ENCODE peak calls at places on chromosomes 7 and 10, in seven cellular contexts. R is upper lobe of left lung, W is astrocyte of the spinal cord, L is IMR-90, C is HL-60, E is ovary, D is AG04450. O is an unnamed sample.

GRCh38 chr7:134809611-134810010 is 30.2 kb downstream of the CALD1 start:
- DNase-seq in R (no peak), W (no peak), L (no peak), C (no peak), E (no peak), D (no peak), O (no peak)

GRCh38 chr10:1854271-1854670 is 116.9 kb upstream of the ADARB2 start:
- DNase-seq in R (no peak), W (no peak), L (no peak), C (no peak), E (no peak), D (no peak), O (no peak)

GRCh38 chr7:73851410-73852338 is 9.3 kb upstream of the TMEM270 start:
- DNase-seq in R (no peak), W (peak), L (peak), C (no peak), E (no peak), D (peak), O (peak)

GRCh38 chr7:135925205-135925604 is 52.0 kb downstream of the MTPN start:
- DNase-seq in R (no peak), W (no peak), L (peak), C (no peak), E (no peak), D (no peak), O (no peak)

GRCh38 chr10:133474833-133475734 is 21.3 kb downstream of the SCART1 start:
- DNase-seq in R (peak), W (no peak), L (no peak), C (no peak), E (no peak), D (no peak), O (no peak)

GRCh38 chr7:26399309-26399610 is 107.6 kb downstream of the SNX10 start:
- DNase-seq in R (no peak), W (peak), L (peak), C (no peak), E (peak), D (no peak), O (no peak)

GRCh38 chr7:130943336-130943901 is 209.4 kb upstream of the KLF14 start:
- DNase-seq in R (no peak), W (peak), L (peak), C (no peak), E (no peak), D (peak), O (peak)

GRCh38 chr7:106018566-106019338 is 55.7 kb downstream of the CDHR3 start:
- DNase-seq in R (no peak), W (peak), L (peak), C (no peak), E (no peak), D (no peak), O (no peak)

GRCh38 chr7:28778781-28779180 is 179.3 kb downstream of the TRIL start:
- DNase-seq in R (no peak), W (no peak), L (peak), C (no peak), E (no peak), D (no peak), O (no peak)

GRCh38 chr10:13708256-13708990 is 121.7 kb downstream of the PRPF18 start:
- DNase-seq in R (no peak), W (peak), L (no peak), C (no peak), E (no peak), D (no peak), O (no peak)

GRCh38 chr7:5635461-5636445 is 145.7 kb downstream of the RNF216 start:
- DNase-seq in R (no peak), W (no peak), L (no peak), C (no peak), E (no peak), D (no peak), O (no peak)

GRCh38 chr10:78756604-78757442 is 311.9 kb upstream of the ZMIZ1 start:
- DNase-seq in R (no peak), W (peak), L (peak), C (peak), E (peak), D (peak), O (peak)

GRCh38 chr7:66033471-66034385 is 41.9 kb upstream of the ASL start:
- DNase-seq in R (no peak), W (no peak), L (peak), C (no peak), E (no peak), D (no peak), O (no peak)

GRCh38 chr10:124532106-124532641 is 70.6 kb downstream of the LHPP start:
- DNase-seq in R (no peak), W (no peak), L (no peak), C (no peak), E (no peak), D (no peak), O (no peak)

GRCh38 chr7:55245271-55245723 is 119.8 kb upstream of the LANCL2 start:
- DNase-seq in R (no peak), W (peak), L (peak), C (no peak), E (no peak), D (no peak), O (peak)

GRCh38 chr7:106524690-106525059 is 136.3 kb downstream of the CCDC71L start:
- DNase-seq in R (no peak), W (no peak), L (no peak), C (no peak), E (no peak), D (no peak), O (no peak)

GRCh38 chr10:373516-374309 is 238.5 kb downstream of the ZMYND11 start:
- DNase-seq in R (no peak), W (peak), L (peak), C (no peak), E (no peak), D (peak), O (peak)

GRCh38 chr7:44108768-44109750 is 4.9 kb downstream of the AEBP1 start:
- DNase-seq in R (no peak), W (no peak), L (no peak), C (no peak), E (no peak), D (no peak), O (no peak)

GRCh38 chr10:127802532-127803055 is 65.6 kb downstream of the FOXI2 start:
- DNase-seq in R (no peak), W (no peak), L (no peak), C (no peak), E (no peak), D (no peak), O (no peak)

GRCh38 chr7:45978010-45978681 is 57.1 kb upstream of the IGFBP3 start:
- DNase-seq in R (no peak), W (peak), L (peak), C (peak), E (no peak), D (peak), O (peak)

GRCh38 chr7:20778063-20778721 is 8.5 kb downstream of the SP8 start:
- DNase-seq in R (peak), W (no peak), L (no peak), C (no peak), E (no peak), D (no peak), O (no peak)

GRCh38 chr10:125550362-125550761 is 132.6 kb downstream of the TEX36 start:
- DNase-seq in R (no peak), W (no peak), L (no peak), C (no peak), E (no peak), D (no peak), O (no peak)

GRCh38 chr10:1251769-1252168 is 195.6 kb downstream of the WDR37 start:
- DNase-seq in R (no peak), W (no peak), L (no peak), C (no peak), E (no peak), D (no peak), O (no peak)

GRCh38 chr10:114239117-114239993 is at the start of gene VWA2:
- DNase-seq in R (peak), W (no peak), L (no peak), C (no peak), E (no peak), D (no peak), O (no peak)

GRCh38 chr10:94129393-94130130 is 135.8 kb downstream of the PLCE1 start:
- DNase-seq in R (no peak), W (peak), L (peak), C (no peak), E (no peak), D (peak), O (peak)

GRCh38 chr7:151404216-151405011 is 5.4 kb downstream of the WDR86 start:
- DNase-seq in R (peak), W (peak), L (no peak), C (no peak), E (peak), D (no peak), O (no peak)

GRCh38 chr10:112782176-112782907 is 167.7 kb upstream of the TCF7L2 start:
- DNase-seq in R (no peak), W (no peak), L (no peak), C (no peak), E (peak), D (no peak), O (no peak)

GRCh38 chr7:90717286-90718060 is 121.4 kb downstream of the CDK14 start:
- DNase-seq in R (no peak), W (peak), L (peak), C (no peak), E (no peak), D (no peak), O (no peak)

GRCh38 chr7:144050093-144050492 is 1.3 kb downstream of the OR2A5 start:
- DNase-seq in R (no peak), W (no peak), L (no peak), C (no peak), E (no peak), D (no peak), O (no peak)

GRCh38 chr7:143145-143751 is 49.1 kb upstream of the FAM20C start:
- DNase-seq in R (no peak), W (no peak), L (no peak), C (no peak), E (peak), D (no peak), O (no peak)

GRCh38 chr10:48765039-48765438 is 80.4 kb downstream of the WDFY4 start:
- DNase-seq in R (no peak), W (no peak), L (no peak), C (no peak), E (no peak), D (no peak), O (no peak)
- TF ChIP-seq CTCF in R (no peak), W (no peak), L (no peak), C (no peak), E (no peak), D (no peak), O (no peak)

GRCh38 chr7:47576909-47577255 is 5.0 kb downstream of the TNS3 start:
- DNase-seq in R (no peak), W (no peak), L (no peak), C (no peak), E (no peak), D (no peak), O (no peak)
- H3K4me3 ChIP-seq in R (peak), W (no peak), L (no peak), C (no peak), E (peak), D (peak), O (no peak)

DNA sequence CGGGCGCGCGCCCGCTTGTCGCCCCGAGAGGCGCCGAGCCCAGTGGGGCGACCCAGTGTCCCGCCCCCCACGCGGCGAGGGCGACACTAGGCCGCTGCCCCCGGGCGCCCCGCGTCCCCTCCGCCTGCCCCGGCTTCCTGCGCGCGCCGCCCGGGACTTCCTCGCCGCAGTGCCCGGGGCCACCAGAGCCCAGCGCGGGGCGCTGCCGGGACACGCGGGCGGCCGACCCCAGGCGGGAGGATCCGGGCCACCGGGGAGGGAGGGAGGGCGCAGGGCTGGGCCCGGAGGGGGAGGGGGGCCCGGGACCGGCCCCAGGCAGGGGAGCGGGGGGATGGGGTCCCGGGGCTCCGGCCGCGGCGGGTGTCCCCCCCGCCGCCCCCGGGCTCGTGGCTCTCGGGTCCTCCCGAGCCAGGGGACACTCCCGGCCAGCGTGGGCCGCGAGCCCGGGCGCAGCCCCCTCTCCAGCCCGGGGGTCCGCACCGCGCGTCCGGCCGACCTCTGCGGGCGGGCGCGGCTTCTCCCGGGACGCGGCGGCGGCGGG is 435 bp upstream of the PWWP2B start:
- DNase-seq in R (peak), W (no peak), L (peak), C (peak), E (peak), D (no peak), O (no peak)
- TF ChIP-seq CTCF in R (peak), W (no peak), L (peak), C (no peak), E (no peak), D (no peak), O (peak)

GRCh38 chr10:42640610-42641229 is 2.4 kb upstream of the ZNF33B start:
- DNase-seq in R (no peak), W (no peak), L (no peak), C (no peak), E (no peak), D (no peak), O (no peak)
- H3K4me3 ChIP-seq in R (no peak), W (no peak), L (no peak), C (no peak), E (no peak), D (no peak), O (no peak)

GRCh38 chr10:77576633-77577032 is 61.0 kb downstream of the KCNMA1 start:
- DNase-seq in R (no peak), W (no peak), L (no peak), C (no peak), E (no peak), D (no peak), O (no peak)

GRCh38 chr10:77575271-77576006 is 62.2 kb downstream of the KCNMA1 start:
- DNase-seq in R (no peak), W (no peak), L (no peak), C (no peak), E (no peak), D (no peak), O (no peak)

GRCh38 chr10:77571490-77571889 is 66.1 kb downstream of the KCNMA1 start:
- DNase-seq in R (no peak), W (no peak), L (no peak), C (no peak), E (no peak), D (no peak), O (no peak)

GRCh38 chr10:77576007-77576367 is 61.6 kb downstream of the KCNMA1 start:
- DNase-seq in R (no peak), W (no peak), L (no peak), C (no peak), E (no peak), D (no peak), O (no peak)

GRCh38 chr10:77574436-77574835 is 63.2 kb downstream of the KCNMA1 start:
- DNase-seq in R (no peak), W (no peak), L (no peak), C (no peak), E (no peak), D (no peak), O (no peak)
- TF ChIP-seq CTCF in R (no peak), W (peak), L (no peak), C (no peak), E (no peak), D (no peak), O (no peak)

GRCh38 chr10:103659674-103660363 is 166.3 kb downstream of the NEURL1 start:
- DNase-seq in R (no peak), W (peak), L (peak), C (peak), E (peak), D (peak), O (peak)
- H3K4me3 ChIP-seq in R (peak), W (peak), L (peak), C (peak), E (peak), D (peak), O (peak)

GRCh38 chr10:87059401-87059800 is 35.2 kb downstream of the GLUD1 start:
- DNase-seq in R (no peak), W (no peak), L (no peak), C (no peak), E (no peak), D (no peak), O (no peak)

GRCh38 chr10:87058171-87058570 is 36.5 kb downstream of the GLUD1 start:
- DNase-seq in R (no peak), W (peak), L (no peak), C (no peak), E (no peak), D (no peak), O (no peak)

GRCh38 chr10:87053121-87053520 is 33.0 kb downstream of the FAM25A start:
- DNase-seq in R (no peak), W (no peak), L (no peak), C (no peak), E (peak), D (no peak), O (no peak)

GRCh38 chr10:87053577-87054181 is 33.6 kb downstream of the FAM25A start:
- DNase-seq in R (no peak), W (no peak), L (no peak), C (no peak), E (no peak), D (no peak), O (no peak)

DNA sequence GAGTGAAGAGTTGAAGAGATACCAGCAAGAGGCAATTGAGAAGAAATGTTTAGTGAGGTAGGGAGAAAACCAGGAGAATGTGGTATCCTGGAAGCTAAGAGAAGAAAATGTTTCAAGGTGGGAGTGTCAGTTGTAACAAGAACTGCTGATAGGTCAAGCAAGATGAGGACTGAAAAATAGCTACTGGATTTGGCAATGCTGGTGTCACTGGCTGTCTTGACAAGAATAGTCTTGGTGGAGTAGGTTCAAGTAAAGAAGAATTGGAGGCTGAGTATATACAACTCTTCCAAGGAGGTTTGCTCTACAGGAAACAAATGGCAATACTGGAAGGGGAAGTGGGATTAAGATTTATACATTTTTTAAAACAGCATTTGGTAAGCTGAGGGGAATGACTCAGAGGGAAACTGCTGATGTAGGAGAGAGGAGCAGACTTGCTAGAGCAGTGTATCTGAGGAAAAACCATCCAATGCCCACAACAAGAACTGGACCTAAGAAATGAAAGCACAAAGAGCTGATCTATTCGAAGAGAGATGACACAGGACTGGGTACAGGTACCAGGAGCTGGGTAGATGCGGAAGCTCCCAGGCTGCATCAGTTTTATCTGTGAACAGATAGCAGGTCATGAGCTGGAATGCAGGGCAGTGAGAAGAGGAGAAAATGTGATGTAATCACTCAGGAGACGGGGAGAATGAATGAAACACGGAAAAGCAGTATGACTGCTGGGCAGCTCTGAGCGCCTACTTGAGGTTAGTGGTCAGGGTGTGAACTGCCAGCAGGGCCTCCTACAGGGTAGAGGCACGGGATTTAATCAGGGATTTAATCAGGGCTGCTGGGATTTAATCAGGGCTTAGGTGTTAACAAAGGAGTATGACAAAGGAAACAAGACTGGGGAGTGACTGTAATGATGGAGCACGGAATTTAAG is 34.5 kb downstream of the FAM25A start:
- DNase-seq in R (no peak), W (peak), L (peak), C (no peak), E (no peak), D (peak), O (peak)
- TF ChIP-seq CTCF in R (peak), W (peak), L (peak), C (no peak), E (no peak), D (peak), O (peak)

GRCh38 chr7:76166404-76167255 is 35.1 kb upstream of the SRRM3 start:
- DNase-seq in R (peak), W (peak), L (peak), C (peak), E (peak), D (peak), O (peak)
- H3K4me3 ChIP-seq in R (peak), W (peak), L (peak), C (peak), E (peak), D (peak), O (peak)